ENCODE peak calls at places on chromosomes 4 and X, in ten cellular contexts. One of them, this sample, is unnamed.

GRCh38 chr4:7764466-7764865 is 175.2 kb downstream of the AFAP1 start:
- DNase-seq in epithelial cell of esophagus: no peak
- DNase-seq in left ventricle myocardium inferior: no peak
- DNase-seq in fibroblast of mammary gland: no peak
- DNase-seq in GM12864: no peak
- DNase-seq in right cardiac atrium: no peak
- DNase-seq in A549: no peak
- DNase-seq in naive thymus-derived CD4-positive, alpha-beta T cell: no peak
- DNase-seq in astrocyte of the spinal cord: no peak
- DNase-seq in NB4: no peak
- DNase-seq in this sample: no peak

GRCh38 chr4:152072001-152072485 is 311.2 kb upstream of the GATB start:
- DNase-seq in naive thymus-derived CD4-positive, alpha-beta T cell: no peak
- DNase-seq in A549: no peak
- DNase-seq in GM12864: no peak
- DNase-seq in epithelial cell of esophagus: no peak
- DNase-seq in astrocyte of the spinal cord: peak
- DNase-seq in right cardiac atrium: peak
- DNase-seq in NB4: no peak
- DNase-seq in fibroblast of mammary gland: no peak
- DNase-seq in left ventricle myocardium inferior: peak
- DNase-seq in this sample: no peak

GRCh38 chr4:171031338-171031737 is 781.9 kb upstream of the GALNTL6 start:
- DNase-seq in astrocyte of the spinal cord: no peak
- DNase-seq in epithelial cell of esophagus: no peak
- DNase-seq in GM12864: no peak
- DNase-seq in fibroblast of mammary gland: no peak
- DNase-seq in left ventricle myocardium inferior: no peak
- DNase-seq in NB4: no peak
- DNase-seq in right cardiac atrium: no peak
- DNase-seq in A549: no peak
- DNase-seq in naive thymus-derived CD4-positive, alpha-beta T cell: no peak
- DNase-seq in this sample: no peak

GRCh38 chr4:168059251-168059650 is 33.1 kb upstream of the ANXA10 start:
- DNase-seq in left ventricle myocardium inferior: no peak
- DNase-seq in A549: no peak
- DNase-seq in astrocyte of the spinal cord: peak
- DNase-seq in right cardiac atrium: no peak
- DNase-seq in fibroblast of mammary gland: peak
- DNase-seq in epithelial cell of esophagus: peak
- DNase-seq in GM12864: no peak
- DNase-seq in NB4: no peak
- DNase-seq in naive thymus-derived CD4-positive, alpha-beta T cell: no peak
- DNase-seq in this sample: peak

GRCh38 chrX:96372313-96373046 is 312.2 kb upstream of the DIAPH2 start:
- DNase-seq in epithelial cell of esophagus: peak
- DNase-seq in GM12864: peak
- DNase-seq in NB4: peak
- DNase-seq in astrocyte of the spinal cord: peak
- DNase-seq in naive thymus-derived CD4-positive, alpha-beta T cell: no peak
- DNase-seq in fibroblast of mammary gland: peak
- DNase-seq in right cardiac atrium: no peak
- DNase-seq in left ventricle myocardium inferior: no peak
- DNase-seq in A549: peak
- DNase-seq in this sample: peak

GRCh38 chrX:14064632-14065432 is 35.1 kb upstream of the GEMIN8 start:
- DNase-seq in right cardiac atrium: no peak
- DNase-seq in left ventricle myocardium inferior: no peak
- DNase-seq in A549: peak
- DNase-seq in astrocyte of the spinal cord: peak
- DNase-seq in GM12864: no peak
- DNase-seq in NB4: peak
- DNase-seq in naive thymus-derived CD4-positive, alpha-beta T cell: no peak
- DNase-seq in fibroblast of mammary gland: peak
- DNase-seq in epithelial cell of esophagus: peak
- DNase-seq in this sample: peak

GRCh38 chr4:184274288-184274951 is 56.7 kb upstream of the ENPP6 start:
- DNase-seq in A549: no peak
- DNase-seq in left ventricle myocardium inferior: no peak
- DNase-seq in fibroblast of mammary gland: no peak
- DNase-seq in right cardiac atrium: no peak
- DNase-seq in GM12864: no peak
- DNase-seq in epithelial cell of esophagus: peak
- DNase-seq in NB4: no peak
- DNase-seq in naive thymus-derived CD4-positive, alpha-beta T cell: no peak
- DNase-seq in astrocyte of the spinal cord: no peak
- DNase-seq in this sample: no peak

GRCh38 chr4:41727861-41728570 is 20.5 kb downstream of the PHOX2B start:
- DNase-seq in right cardiac atrium: no peak
- DNase-seq in naive thymus-derived CD4-positive, alpha-beta T cell: no peak
- DNase-seq in astrocyte of the spinal cord: no peak
- DNase-seq in epithelial cell of esophagus: no peak
- DNase-seq in NB4: no peak
- DNase-seq in fibroblast of mammary gland: no peak
- DNase-seq in A549: no peak
- DNase-seq in GM12864: no peak
- DNase-seq in left ventricle myocardium inferior: no peak
- DNase-seq in this sample: no peak

GRCh38 chrX:154096140-154097002 is 1.1 kb downstream of the MECP2 start:
- DNase-seq in epithelial cell of esophagus: peak
- DNase-seq in GM12864: no peak
- DNase-seq in naive thymus-derived CD4-positive, alpha-beta T cell: no peak
- DNase-seq in astrocyte of the spinal cord: peak
- DNase-seq in NB4: peak
- DNase-seq in right cardiac atrium: no peak
- DNase-seq in fibroblast of mammary gland: peak
- DNase-seq in A549: peak
- DNase-seq in left ventricle myocardium inferior: peak
- DNase-seq in this sample: no peak

GRCh38 chr4:99808260-99808857 is 8.3 kb upstream of the DAPP1 start:
- DNase-seq in epithelial cell of esophagus: peak
- DNase-seq in GM12864: no peak
- DNase-seq in naive thymus-derived CD4-positive, alpha-beta T cell: peak
- DNase-seq in fibroblast of mammary gland: peak
- DNase-seq in NB4: peak
- DNase-seq in A549: peak
- DNase-seq in left ventricle myocardium inferior: peak
- DNase-seq in right cardiac atrium: peak
- DNase-seq in astrocyte of the spinal cord: peak
- DNase-seq in this sample: peak

DNA sequence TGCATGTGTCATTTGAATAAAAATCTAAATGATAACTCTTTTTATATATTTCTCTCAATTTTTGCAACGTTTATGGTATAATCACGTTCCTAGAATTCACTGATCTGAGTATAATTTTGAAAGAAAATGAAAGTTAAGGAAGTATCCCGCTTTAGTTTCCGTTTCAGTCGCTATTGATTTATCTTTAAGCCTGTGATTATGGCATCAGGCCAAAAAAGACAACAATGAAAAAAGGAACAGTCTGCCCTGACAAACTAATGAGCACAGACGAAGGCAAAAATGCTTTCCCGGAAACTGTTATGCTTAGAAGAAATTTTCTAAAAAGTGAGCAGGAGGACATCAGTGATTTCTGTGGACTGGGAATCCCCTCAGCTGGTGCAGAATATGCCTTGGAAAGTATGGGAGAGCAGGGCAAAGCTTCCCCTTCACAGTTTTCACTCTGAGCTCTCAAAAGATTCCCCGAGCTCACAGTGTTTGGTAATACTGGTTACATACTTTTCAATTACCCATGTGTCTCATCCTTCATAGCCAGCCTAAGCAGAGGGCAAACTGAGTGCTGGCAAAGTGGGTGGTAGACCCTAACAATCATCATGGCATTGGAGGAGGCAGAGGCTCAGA is 5.1 kb upstream of the CXCL10 start:
- DNase-seq in epithelial cell of esophagus: peak
- DNase-seq in naive thymus-derived CD4-positive, alpha-beta T cell: peak
- DNase-seq in fibroblast of mammary gland: peak
- DNase-seq in NB4: no peak
- DNase-seq in GM12864: no peak
- DNase-seq in A549: no peak
- DNase-seq in right cardiac atrium: no peak
- DNase-seq in left ventricle myocardium inferior: no peak
- DNase-seq in astrocyte of the spinal cord: peak
- DNase-seq in this sample: no peak
- H3K4me3 ChIP-seq in epithelial cell of esophagus: no peak
- H3K4me3 ChIP-seq in naive thymus-derived CD4-positive, alpha-beta T cell: peak
- H3K4me3 ChIP-seq in fibroblast of mammary gland: peak
- H3K4me3 ChIP-seq in NB4: no peak
- H3K4me3 ChIP-seq in GM12864: no peak
- H3K4me3 ChIP-seq in A549: no peak
- H3K4me3 ChIP-seq in right cardiac atrium: peak
- H3K4me3 ChIP-seq in left ventricle myocardium inferior: peak
- H3K4me3 ChIP-seq in astrocyte of the spinal cord: peak
- H3K4me3 ChIP-seq in this sample: no peak

DNA sequence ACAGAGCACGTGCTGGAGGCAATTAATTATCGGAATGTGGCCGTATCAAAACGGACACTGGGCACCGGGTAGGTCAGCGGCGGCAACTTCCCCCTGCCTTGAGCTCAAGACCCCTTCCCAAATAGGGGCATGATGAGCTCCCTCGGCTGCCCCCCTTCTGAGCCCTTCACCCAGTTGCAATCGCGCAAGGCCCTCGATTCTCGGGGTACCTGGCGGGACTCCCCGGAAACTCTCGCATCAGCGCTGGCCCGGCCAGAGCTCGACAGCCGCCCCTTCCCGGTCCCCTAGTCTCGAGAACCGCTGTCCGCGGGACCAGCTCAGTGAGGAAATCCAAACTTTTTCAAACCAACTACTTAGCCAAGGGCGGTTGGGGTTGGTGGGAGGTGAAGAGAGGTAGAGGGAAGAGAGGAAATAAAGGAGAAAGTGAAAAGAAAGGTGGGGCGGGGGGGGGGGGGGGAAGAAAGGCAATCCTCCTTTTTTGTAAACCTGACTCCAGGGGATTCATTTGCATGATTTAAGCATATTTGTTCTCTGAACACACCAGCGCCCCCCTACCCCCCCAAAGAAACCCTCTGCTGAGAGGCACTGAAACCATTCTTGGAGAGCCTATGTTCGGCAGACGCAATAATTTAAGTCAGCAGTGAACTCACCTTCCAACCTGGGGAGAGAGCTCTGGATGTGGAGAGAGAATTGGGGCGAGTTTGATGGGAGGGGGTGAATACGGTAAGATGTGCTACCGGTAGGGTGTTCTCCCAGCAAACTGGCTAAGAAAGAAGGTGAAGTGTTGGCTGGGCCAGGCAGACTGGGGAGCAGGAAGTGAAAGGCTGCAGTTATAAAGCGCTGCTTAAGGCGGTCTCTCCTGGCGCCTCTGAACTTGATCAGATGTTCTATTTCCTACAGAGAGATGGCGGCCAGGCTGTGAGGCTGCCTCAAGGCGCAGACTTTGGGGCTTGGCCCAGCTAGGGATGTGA is 2.0 kb upstream of the ZIC3 start:
- DNase-seq in right cardiac atrium: no peak
- DNase-seq in fibroblast of mammary gland: no peak
- DNase-seq in NB4: no peak
- DNase-seq in left ventricle myocardium inferior: no peak
- DNase-seq in epithelial cell of esophagus: no peak
- DNase-seq in astrocyte of the spinal cord: peak
- DNase-seq in naive thymus-derived CD4-positive, alpha-beta T cell: no peak
- DNase-seq in A549: no peak
- DNase-seq in GM12864: no peak
- DNase-seq in this sample: no peak
- H3K4me3 ChIP-seq in right cardiac atrium: no peak
- H3K4me3 ChIP-seq in fibroblast of mammary gland: no peak
- H3K4me3 ChIP-seq in NB4: no peak
- H3K4me3 ChIP-seq in left ventricle myocardium inferior: no peak
- H3K4me3 ChIP-seq in epithelial cell of esophagus: no peak
- H3K4me3 ChIP-seq in astrocyte of the spinal cord: peak
- H3K4me3 ChIP-seq in naive thymus-derived CD4-positive, alpha-beta T cell: no peak
- H3K4me3 ChIP-seq in A549: no peak
- H3K4me3 ChIP-seq in GM12864: no peak
- H3K4me3 ChIP-seq in this sample: no peak

DNA sequence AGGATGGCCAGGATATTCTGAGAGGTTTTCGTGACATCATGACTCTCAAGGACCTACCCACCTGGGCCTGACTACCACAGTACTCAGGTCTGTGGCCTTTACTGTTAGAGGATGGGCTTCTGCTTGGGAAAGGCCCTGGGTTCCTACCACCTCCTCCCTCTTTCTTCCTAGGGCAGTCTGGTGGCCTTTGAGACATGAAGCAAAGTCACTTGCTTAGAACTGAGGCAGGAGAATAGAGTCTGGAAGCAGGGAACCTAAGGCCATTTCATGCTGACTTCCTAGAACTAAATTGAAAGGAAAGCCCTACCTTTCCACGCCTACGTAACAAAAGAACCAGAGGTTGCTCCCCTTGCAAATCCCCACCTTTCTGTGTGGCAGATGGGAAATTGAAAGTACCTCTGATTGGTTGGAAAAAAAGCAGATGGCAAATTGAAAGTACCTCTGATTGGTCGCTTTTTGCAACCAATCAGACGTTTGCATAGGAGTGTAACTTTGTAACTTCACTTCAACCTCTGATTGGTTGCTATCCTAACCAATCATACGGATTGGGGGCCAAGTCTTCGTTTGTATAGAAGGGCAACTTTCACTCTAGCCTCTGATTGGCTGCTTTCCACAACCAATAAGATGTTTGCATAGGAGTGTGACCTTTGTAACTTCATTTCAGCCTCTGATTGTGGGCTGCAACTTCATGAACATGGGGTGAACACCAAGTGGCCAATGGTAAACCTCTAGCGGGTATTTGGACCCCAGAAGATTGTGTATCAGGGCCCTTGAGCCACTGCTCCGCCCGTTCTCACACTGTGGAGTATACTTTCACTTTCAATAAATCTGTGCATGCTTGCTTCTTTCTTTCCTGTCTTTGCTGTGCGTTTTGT is 9.9 kb upstream of the AKAP14 start:
- DNase-seq in left ventricle myocardium inferior: no peak
- DNase-seq in epithelial cell of esophagus: no peak
- DNase-seq in A549: peak
- DNase-seq in NB4: peak
- DNase-seq in astrocyte of the spinal cord: peak
- DNase-seq in GM12864: no peak
- DNase-seq in right cardiac atrium: no peak
- DNase-seq in naive thymus-derived CD4-positive, alpha-beta T cell: peak
- DNase-seq in fibroblast of mammary gland: peak
- DNase-seq in this sample: no peak
- H3K4me3 ChIP-seq in left ventricle myocardium inferior: no peak
- H3K4me3 ChIP-seq in epithelial cell of esophagus: no peak
- H3K4me3 ChIP-seq in A549: no peak
- H3K4me3 ChIP-seq in NB4: no peak
- H3K4me3 ChIP-seq in astrocyte of the spinal cord: no peak
- H3K4me3 ChIP-seq in GM12864: no peak
- H3K4me3 ChIP-seq in right cardiac atrium: no peak
- H3K4me3 ChIP-seq in naive thymus-derived CD4-positive, alpha-beta T cell: peak
- H3K4me3 ChIP-seq in fibroblast of mammary gland: no peak
- H3K4me3 ChIP-seq in this sample: no peak

DNA sequence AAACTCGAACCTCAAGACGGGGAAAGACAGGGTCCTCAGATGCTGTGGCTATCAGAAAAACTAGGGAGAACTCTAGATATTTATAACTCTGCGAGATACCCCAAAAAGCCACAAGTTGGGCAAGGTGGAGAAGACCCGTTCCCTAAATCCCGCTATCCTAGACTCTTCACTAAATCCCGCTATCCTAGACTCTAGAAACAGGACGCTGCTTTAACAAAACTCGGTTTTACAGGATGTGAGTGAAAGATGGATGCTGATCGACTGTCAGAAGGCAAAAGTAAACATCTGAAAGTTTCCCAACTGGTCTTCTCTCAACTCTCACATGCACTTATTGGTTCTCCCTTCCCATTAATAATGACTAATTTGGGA is 270 bp downstream of the DNAAF6 start:
- DNase-seq in NB4: no peak
- DNase-seq in fibroblast of mammary gland: no peak
- DNase-seq in epithelial cell of esophagus: no peak
- DNase-seq in left ventricle myocardium inferior: no peak
- DNase-seq in right cardiac atrium: no peak
- DNase-seq in naive thymus-derived CD4-positive, alpha-beta T cell: no peak
- DNase-seq in astrocyte of the spinal cord: no peak
- DNase-seq in A549: no peak
- DNase-seq in GM12864: no peak
- DNase-seq in this sample: no peak
- H3K4me3 ChIP-seq in NB4: no peak
- H3K4me3 ChIP-seq in fibroblast of mammary gland: no peak
- H3K4me3 ChIP-seq in epithelial cell of esophagus: peak
- H3K4me3 ChIP-seq in left ventricle myocardium inferior: peak
- H3K4me3 ChIP-seq in right cardiac atrium: no peak
- H3K4me3 ChIP-seq in naive thymus-derived CD4-positive, alpha-beta T cell: peak
- H3K4me3 ChIP-seq in astrocyte of the spinal cord: no peak
- H3K4me3 ChIP-seq in A549: no peak
- H3K4me3 ChIP-seq in GM12864: no peak
- H3K4me3 ChIP-seq in this sample: no peak